ENCODE peak calls at places on chromosomes 7 and 10, in ten cellular contexts. D, K, A, H, W, L, B, S, V and F are unnamed samples.

GRCh38 chr10:118980870-118981269 is 48.6 kb upstream of the NANOS1 start:
- DNase-seq in D (no peak), W (no peak), K (no peak), A (no peak), B (no peak), V (no peak), L (no peak), H (no peak), S (peak), F (no peak)

GRCh38 chr10:35642023-35642792 is at the start of gene FZD8:
- DNase-seq in W (peak), K (peak), A (peak), V (peak), S (peak), L (peak), B (peak), H (peak), D (no peak), F (peak)

GRCh38 chr7:99720370-99721128 is 14.4 kb downstream of the CYP3A7 start:
- DNase-seq in H (no peak), B (no peak), L (no peak), W (no peak), D (no peak), A (no peak), S (no peak), K (no peak), V (no peak), F (no peak)

GRCh38 chr7:38195804-38196595 is 18.0 kb downstream of the STARD3NL start:
- DNase-seq in L (no peak), A (no peak), S (no peak), B (no peak), H (no peak), V (peak), W (no peak), D (no peak), K (no peak), F (no peak)

GRCh38 chr7:158458096-158458495 is 129.5 kb downstream of the PTPRN2 start:
- DNase-seq in A (no peak), D (no peak), K (no peak), B (no peak), W (no peak), L (no peak), H (no peak), V (no peak), S (no peak), F (no peak)

GRCh38 chr7:155584763-155585531 is 38.6 kb upstream of the CNPY1 start:
- DNase-seq in H (no peak), K (no peak), W (no peak), V (no peak), D (no peak), A (no peak), S (no peak), B (peak), L (no peak), F (no peak)

GRCh38 chr10:31830887-31831286 is 97.7 kb downstream of the ARHGAP12 start:
- DNase-seq in K (no peak), B (no peak), A (no peak), L (no peak), V (peak), S (no peak), H (no peak), W (no peak), D (no peak), F (no peak)

GRCh38 chr10:62153191-62153590 is 115.5 kb downstream of the RTKN2 start:
- DNase-seq in A (no peak), K (no peak), W (no peak), S (no peak), H (no peak), V (peak), D (no peak), B (no peak), L (no peak), F (no peak)

GRCh38 chr7:2718703-2718965 is 30.6 kb downstream of the AMZ1 start:
- DNase-seq in H (no peak), W (no peak), D (no peak), S (no peak), K (no peak), L (no peak), V (no peak), A (no peak), B (no peak), F (no peak)

GRCh38 chr10:47311900-47312662 is 10.2 kb upstream of the GDF2 start:
- DNase-seq in V (peak), K (peak), H (peak), D (peak), S (peak), B (peak), W (peak), A (peak), L (peak), F (peak)

GRCh38 chr10:132608511-132609195 is 71.1 kb downstream of the INPP5A start:
- DNase-seq in S (peak), B (no peak), L (no peak), W (no peak), K (no peak), D (no peak), V (no peak), A (no peak), H (peak), F (no peak)

GRCh38 chr7:90453259-90453891 is 16.1 kb upstream of the PTTG1IP2 start:
- DNase-seq in W (no peak), S (no peak), V (no peak), B (no peak), K (no peak), L (no peak), H (no peak), D (no peak), A (no peak), F (no peak)

GRCh38 chr7:94417921-94418320 is 23.2 kb downstream of the COL1A2 start:
- DNase-seq in H (no peak), S (no peak), V (no peak), D (no peak), W (no peak), K (no peak), B (no peak), A (no peak), L (no peak), F (no peak)

GRCh38 chr7:122544463-122544862 is 154.5 kb downstream of the RNF133 start:
- DNase-seq in B (peak), S (no peak), L (no peak), V (no peak), W (peak), A (no peak), D (no peak), H (no peak), K (peak), F (peak)

GRCh38 chr10:32073676-32074075 is 17.5 kb upstream of the KIF5B start:
- DNase-seq in D (no peak), H (no peak), A (no peak), L (no peak), S (peak), B (no peak), K (no peak), W (no peak), V (peak), F (no peak)

GRCh38 chr7:102830206-102830605 is 81.4 kb downstream of the FAM185A start:
- DNase-seq in V (peak), D (no peak), B (no peak), S (no peak), L (no peak), K (no peak), W (no peak), A (no peak), H (no peak), F (no peak)

GRCh38 chr10:58044072-58044471 is 223.6 kb downstream of the IPMK start:
- DNase-seq in V (peak), D (no peak), H (no peak), K (no peak), S (peak), W (no peak), L (no peak), B (no peak), A (no peak), F (no peak)

GRCh38 chr7:100826546-100827329 is 585 bp downstream of the EPHB4 start:
- DNase-seq in H (no peak), B (no peak), D (no peak), W (no peak), K (no peak), V (peak), S (peak), L (no peak), A (no peak), F (no peak)

GRCh38 chr10:71048995-71049650 is 160.8 kb upstream of the PCBD1 start:
- DNase-seq in B (no peak), L (no peak), V (no peak), A (no peak), H (no peak), D (no peak), K (no peak), S (no peak), W (no peak), F (no peak)

GRCh38 chr7:84532196-84532595 is 337.6 kb upstream of the SEMA3A start:
- DNase-seq in S (no peak), V (no peak), H (no peak), K (no peak), L (no peak), W (no peak), A (no peak), D (no peak), B (no peak), F (no peak)

GRCh38 chr10:70255329-70256299 is 22.4 kb upstream of the PPA1 start:
- DNase-seq in L (no peak), V (peak), B (peak), H (peak), S (peak), K (no peak), D (no peak), A (no peak), W (no peak), F (no peak)